ENCODE peak calls at places on chromosomes 5 and 9, in seven cellular contexts. O is stomach, V is mesothelial cell of epicardium, W is mucosa of descending colon, U is fibroblast of the aortic adventitia, B is cardiac fibroblast, C is left ventricle myocardium inferior. A is an unnamed sample.

GRCh38 chr9:126316085-126316655 is 10.5 kb upstream of the MVB12B start:
- DNase-seq in O (no peak), V (no peak), W (no peak), U (no peak), B (no peak), C (no peak), A (no peak)

GRCh38 chr9:22147818-22148573 is 138.9 kb upstream of the CDKN2B start:
- DNase-seq in O (no peak), V (no peak), W (no peak), U (peak; percentile 93), B (peak; percentile 90), C (no peak), A (no peak)

GRCh38 chr9:87035868-87036267 is 88.6 kb upstream of the GAS1 start:
- DNase-seq in O (no peak), V (no peak), W (no peak), U (peak; percentile 35), B (no peak), C (no peak), A (no peak)

GRCh38 chr9:1032181-1032580 is 18.0 kb upstream of the DMRT2 start:
- DNase-seq in O (no peak), V (no peak), W (no peak), U (no peak), B (no peak), C (no peak), A (no peak)

GRCh38 chr9:1676771-1677170 is 338.4 kb upstream of the SMARCA2 start:
- DNase-seq in O (no peak), V (no peak), W (no peak), U (no peak), B (no peak), C (no peak), A (no peak)

GRCh38 chr5:66757219-66757833 is 161.1 kb downstream of the MAST4 start:
- DNase-seq in O (peak; percentile 63), V (peak; percentile 52), W (peak; percentile 81), U (peak; percentile 83), B (peak; percentile 85), C (no peak), A (peak; percentile 53)

GRCh38 chr9:109859447-109859846 is 79.4 kb downstream of the PALM2AKAP2 start:
- DNase-seq in O (no peak), V (no peak), W (no peak), U (no peak), B (no peak), C (no peak), A (no peak)

GRCh38 chr5:72441861-72442540 is 65.2 kb downstream of the ZNF366 start:
- DNase-seq in O (no peak), V (no peak), W (no peak), U (peak; percentile 90), B (peak; percentile 81), C (no peak), A (no peak)

GRCh38 chr5:113169720-113170119 is 193.1 kb downstream of the DCP2 start:
- DNase-seq in O (no peak), V (no peak), W (no peak), U (peak; percentile 67), B (peak; percentile 39), C (no peak), A (no peak)

GRCh38 chr9:7549261-7549660 is 250.3 kb downstream of the DMAC1 start:
- DNase-seq in O (no peak), V (no peak), W (peak; percentile 38), U (no peak), B (no peak), C (peak; percentile 36), A (no peak)

GRCh38 chr9:34519321-34520020 is 3.3 kb downstream of the ENHO start:
- DNase-seq in O (no peak), V (no peak), W (no peak), U (no peak), B (no peak), C (no peak), A (no peak)

GRCh38 chr9:121568541-121569265 is 69.1 kb upstream of the GGTA1 start:
- DNase-seq in O (no peak), V (no peak), W (peak; percentile 27), U (peak; percentile 65), B (no peak), C (peak; percentile 60), A (no peak)

GRCh38 chr5:138453630-138454029 is 11.6 kb upstream of the EGR1 start:
- DNase-seq in O (no peak), V (no peak), W (no peak), U (no peak), B (no peak), C (no peak), A (no peak)

DNA sequence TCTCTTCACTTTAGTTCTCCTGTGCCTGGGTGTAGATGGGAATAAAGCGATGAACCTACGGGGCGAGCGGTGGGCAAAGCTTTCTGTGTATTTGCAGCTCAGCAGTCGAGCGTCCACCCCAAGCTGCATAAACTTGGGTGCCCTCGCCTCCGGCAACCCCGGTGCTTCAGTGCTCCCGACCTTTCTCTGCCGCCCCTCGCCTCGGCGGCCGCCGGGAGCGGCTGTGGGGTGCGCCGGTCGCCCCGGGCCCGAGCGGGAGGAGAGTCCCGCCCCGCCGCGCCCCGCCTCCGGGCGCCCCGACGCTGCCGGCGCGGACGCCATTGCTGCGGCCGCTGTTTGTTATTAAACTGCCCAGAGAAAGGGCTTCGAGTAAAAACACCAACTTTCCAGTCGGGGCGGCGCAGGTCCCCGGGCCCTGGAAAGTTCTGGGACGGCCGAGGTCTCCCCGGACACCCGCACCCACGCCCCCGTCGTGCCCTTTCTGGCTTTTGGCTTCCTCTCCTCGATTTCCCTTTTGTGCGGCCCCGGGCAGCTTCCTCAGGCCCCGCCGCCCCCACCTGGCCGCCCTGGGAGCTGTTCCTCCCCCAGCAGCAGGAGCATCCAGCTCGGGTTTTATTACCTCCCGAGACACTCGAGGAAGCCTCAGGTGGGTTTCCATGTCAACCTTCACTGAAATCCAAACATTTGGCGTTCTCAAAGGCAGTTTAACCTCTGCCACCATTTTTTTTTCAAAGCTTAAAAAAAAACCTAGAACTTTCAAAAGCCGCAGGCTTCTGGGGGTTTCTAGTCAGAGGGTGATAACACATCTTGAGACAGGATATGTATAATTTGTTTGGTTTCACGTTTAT is 334.3 kb downstream of the CWC27 start:
- DNase-seq in O (peak; percentile 56), V (no peak), W (peak; percentile 65), U (peak; percentile 30), B (peak; percentile 72), C (peak; percentile 74), A (peak; percentile 80)
- TF ChIP-seq CTCF in O (peak; percentile 23), V (no peak), W (no peak), U (peak; percentile 8), B (no peak), C (peak; percentile 62), A (peak; percentile 32)

GRCh38 chr5:69049151-69049550 is 44.7 kb upstream of the SLC30A5 start:
- DNase-seq in O (no peak), V (no peak), W (no peak), U (no peak), B (no peak), C (no peak), A (no peak)

GRCh38 chr5:69046375-69046957 is 47.3 kb upstream of the SLC30A5 start:
- DNase-seq in O (no peak), V (no peak), W (no peak), U (peak; percentile 32), B (peak; percentile 26), C (no peak), A (no peak)

GRCh38 chr5:69049796-69050195 is 44.0 kb upstream of the SLC30A5 start:
- DNase-seq in O (no peak), V (no peak), W (no peak), U (no peak), B (no peak), C (no peak), A (no peak)

GRCh38 chr5:69050214-69050613 is 43.6 kb upstream of the SLC30A5 start:
- DNase-seq in O (no peak), V (no peak), W (no peak), U (no peak), B (no peak), C (no peak), A (no peak)

GRCh38 chr5:69048233-69048632 is 45.6 kb upstream of the SLC30A5 start:
- DNase-seq in O (no peak), V (no peak), W (no peak), U (peak; percentile 5), B (no peak), C (no peak), A (no peak)
- TF ChIP-seq CTCF in O (no peak), V (no peak), W (no peak), U (peak; percentile 34), B (peak; percentile 45), C (peak; percentile 32), A (peak; percentile 40)

DNA sequence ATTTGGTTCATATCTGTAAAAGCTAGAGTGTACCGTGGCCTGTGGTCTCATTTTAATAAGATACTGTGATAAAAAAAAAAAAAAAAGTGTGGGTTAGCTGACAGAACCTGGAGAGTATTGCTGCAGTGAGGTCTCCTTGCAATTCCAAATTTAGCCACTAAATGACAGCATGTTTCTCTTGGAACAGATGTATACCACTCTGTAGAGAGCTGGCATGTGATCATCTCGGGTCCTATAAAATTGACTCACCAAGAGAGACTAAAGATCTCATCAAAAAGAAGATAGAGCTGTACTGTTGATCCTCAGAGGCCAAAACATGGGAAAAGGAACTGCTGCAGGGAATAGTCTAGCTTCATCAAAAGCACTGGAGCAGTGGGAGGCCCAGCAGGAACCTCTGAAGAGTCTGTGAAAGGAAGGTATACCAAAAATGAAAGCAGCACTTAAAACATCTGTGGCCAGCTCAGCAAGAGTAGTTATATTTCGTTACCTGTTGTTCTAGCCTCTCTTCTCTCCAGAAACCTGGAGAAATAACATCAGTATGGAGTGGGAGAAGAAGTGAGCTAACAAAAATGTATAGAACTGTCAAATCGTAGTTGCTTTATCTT is 826.8 kb downstream of the EFNA5 start:
- DNase-seq in O (no peak), V (no peak), W (peak; percentile 14), U (no peak), B (peak; percentile 11), C (no peak), A (no peak)
- TF ChIP-seq CTCF in O (no peak), V (no peak), W (no peak), U (no peak), B (no peak), C (no peak), A (no peak)

GRCh38 chr5:80805038-80805437 is 150.3 kb upstream of the DHFR start:
- DNase-seq in O (no peak), V (no peak), W (no peak), U (no peak), B (no peak), C (no peak), A (no peak)

GRCh38 chr5:80799573-80799972 is 144.8 kb upstream of the DHFR start:
- DNase-seq in O (no peak), V (no peak), W (no peak), U (no peak), B (no peak), C (no peak), A (no peak)

GRCh38 chr5:80806929-80807328 is 152.1 kb upstream of the DHFR start:
- DNase-seq in O (no peak), V (no peak), W (no peak), U (no peak), B (no peak), C (no peak), A (no peak)

GRCh38 chr5:80809451-80809850 is 150.7 kb upstream of the RASGRF2 start:
- DNase-seq in O (no peak), V (no peak), W (no peak), U (no peak), B (no peak), C (no peak), A (no peak)

DNA sequence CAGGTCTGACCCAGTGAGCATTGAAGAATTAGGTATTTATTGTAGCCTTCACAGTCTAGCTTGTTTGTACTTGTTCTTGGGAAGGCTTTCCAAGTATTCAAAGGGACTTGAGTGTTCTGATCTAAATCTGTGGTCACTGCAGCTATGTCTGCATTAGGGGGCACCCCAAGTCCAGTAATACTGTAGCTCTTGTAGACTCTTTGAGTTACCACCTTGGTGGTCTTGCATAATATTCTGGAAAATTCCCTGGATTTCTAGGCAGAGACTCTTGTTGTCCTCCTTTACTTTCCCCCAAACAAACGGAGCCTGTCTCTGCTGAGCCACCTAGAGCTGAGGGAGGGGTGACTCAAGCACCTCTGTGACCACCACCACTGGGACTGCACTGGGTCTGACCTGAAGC is 149.5 kb upstream of the DHFR start:
- DNase-seq in O (no peak), V (no peak), W (no peak), U (peak; percentile 2), B (peak; percentile 5), C (no peak), A (no peak)
- TF ChIP-seq CTCF in O (no peak), V (no peak), W (no peak), U (no peak), B (no peak), C (no peak), A (no peak)